ENCODE peak calls at places on chromosomes 7 and 10, in six cellular contexts. One of them, this sample, is unnamed.

GRCh38 chr10:31133628-31134302 is 102.1 kb upstream of the ZNF438 start:
- DNase-seq in activated CD8-positive, alpha-beta T cell treated with anti-CD3 and anti-CD28 coated beads for 36 hours: peak
- DNase-seq in ovary: peak
- DNase-seq in hepatocyte: peak
- DNase-seq in AG04450: no peak
- DNase-seq in CD4-positive, alpha-beta T cell: peak
- DNase-seq in this sample: peak

GRCh38 chr7:2279873-2280272 is 34.4 kb downstream of the SNX8 start:
- DNase-seq in activated CD8-positive, alpha-beta T cell treated with anti-CD3 and anti-CD28 coated beads for 36 hours: no peak
- DNase-seq in ovary: no peak
- DNase-seq in hepatocyte: no peak
- DNase-seq in AG04450: no peak
- DNase-seq in CD4-positive, alpha-beta T cell: no peak
- DNase-seq in this sample: no peak

GRCh38 chr7:41239596-41239995 is 463.3 kb downstream of the INHBA start:
- DNase-seq in activated CD8-positive, alpha-beta T cell treated with anti-CD3 and anti-CD28 coated beads for 36 hours: no peak
- DNase-seq in ovary: no peak
- DNase-seq in hepatocyte: no peak
- DNase-seq in AG04450: no peak
- DNase-seq in CD4-positive, alpha-beta T cell: no peak
- DNase-seq in this sample: no peak

GRCh38 chr10:8576281-8576680 is 521.8 kb downstream of the GATA3 start:
- DNase-seq in activated CD8-positive, alpha-beta T cell treated with anti-CD3 and anti-CD28 coated beads for 36 hours: no peak
- DNase-seq in ovary: no peak
- DNase-seq in hepatocyte: no peak
- DNase-seq in AG04450: no peak
- DNase-seq in CD4-positive, alpha-beta T cell: no peak
- DNase-seq in this sample: no peak

GRCh38 chr10:79255007-79255507 is 92.2 kb upstream of the PPIF start:
- DNase-seq in activated CD8-positive, alpha-beta T cell treated with anti-CD3 and anti-CD28 coated beads for 36 hours: no peak
- DNase-seq in ovary: no peak
- DNase-seq in hepatocyte: no peak
- DNase-seq in AG04450: no peak
- DNase-seq in CD4-positive, alpha-beta T cell: no peak
- DNase-seq in this sample: no peak

GRCh38 chr7:69358163-69358821 is 240.0 kb upstream of the AUTS2 start:
- DNase-seq in activated CD8-positive, alpha-beta T cell treated with anti-CD3 and anti-CD28 coated beads for 36 hours: no peak
- DNase-seq in ovary: no peak
- DNase-seq in hepatocyte: peak
- DNase-seq in AG04450: no peak
- DNase-seq in CD4-positive, alpha-beta T cell: no peak
- DNase-seq in this sample: no peak

GRCh38 chr10:68938117-68938516 is 17.9 kb upstream of the DDX21 start:
- DNase-seq in activated CD8-positive, alpha-beta T cell treated with anti-CD3 and anti-CD28 coated beads for 36 hours: no peak
- DNase-seq in ovary: no peak
- DNase-seq in hepatocyte: peak
- DNase-seq in AG04450: no peak
- DNase-seq in CD4-positive, alpha-beta T cell: no peak
- DNase-seq in this sample: no peak

GRCh38 chr7:122518488-122518887 is 180.4 kb downstream of the RNF133 start:
- DNase-seq in activated CD8-positive, alpha-beta T cell treated with anti-CD3 and anti-CD28 coated beads for 36 hours: no peak
- DNase-seq in ovary: no peak
- DNase-seq in hepatocyte: no peak
- DNase-seq in AG04450: no peak
- DNase-seq in CD4-positive, alpha-beta T cell: no peak
- DNase-seq in this sample: no peak

GRCh38 chr7:80937336-80937735 is 18.5 kb upstream of the SEMA3C start:
- DNase-seq in activated CD8-positive, alpha-beta T cell treated with anti-CD3 and anti-CD28 coated beads for 36 hours: no peak
- DNase-seq in ovary: no peak
- DNase-seq in hepatocyte: no peak
- DNase-seq in AG04450: no peak
- DNase-seq in CD4-positive, alpha-beta T cell: no peak
- DNase-seq in this sample: no peak

GRCh38 chr7:96558530-96558929 is 151.1 kb downstream of the SEM1 start:
- DNase-seq in activated CD8-positive, alpha-beta T cell treated with anti-CD3 and anti-CD28 coated beads for 36 hours: no peak
- DNase-seq in ovary: no peak
- DNase-seq in hepatocyte: no peak
- DNase-seq in AG04450: peak
- DNase-seq in CD4-positive, alpha-beta T cell: no peak
- DNase-seq in this sample: no peak

GRCh38 chr7:81301815-81302214 is 383.0 kb upstream of the SEMA3C start:
- DNase-seq in activated CD8-positive, alpha-beta T cell treated with anti-CD3 and anti-CD28 coated beads for 36 hours: no peak
- DNase-seq in ovary: no peak
- DNase-seq in hepatocyte: no peak
- DNase-seq in AG04450: no peak
- DNase-seq in CD4-positive, alpha-beta T cell: no peak
- DNase-seq in this sample: no peak

GRCh38 chr10:80131499-80131901 is 1.0 kb upstream of the PLAC9 start:
- DNase-seq in activated CD8-positive, alpha-beta T cell treated with anti-CD3 and anti-CD28 coated beads for 36 hours: no peak
- DNase-seq in ovary: no peak
- DNase-seq in hepatocyte: no peak
- DNase-seq in AG04450: no peak
- DNase-seq in CD4-positive, alpha-beta T cell: no peak
- DNase-seq in this sample: no peak

GRCh38 chr7:14761506-14762296 is 140.8 kb downstream of the DGKB start:
- DNase-seq in activated CD8-positive, alpha-beta T cell treated with anti-CD3 and anti-CD28 coated beads for 36 hours: no peak
- DNase-seq in ovary: no peak
- DNase-seq in hepatocyte: peak
- DNase-seq in AG04450: peak
- DNase-seq in CD4-positive, alpha-beta T cell: no peak
- DNase-seq in this sample: no peak

GRCh38 chr10:100747826-100748231 is 2.4 kb downstream of the PAX2 start:
- DNase-seq in activated CD8-positive, alpha-beta T cell treated with anti-CD3 and anti-CD28 coated beads for 36 hours: no peak
- DNase-seq in ovary: no peak
- DNase-seq in hepatocyte: no peak
- DNase-seq in AG04450: no peak
- DNase-seq in CD4-positive, alpha-beta T cell: no peak
- DNase-seq in this sample: no peak

GRCh38 chr10:59578741-59579140 is 130.9 kb downstream of the SLC16A9 start:
- DNase-seq in activated CD8-positive, alpha-beta T cell treated with anti-CD3 and anti-CD28 coated beads for 36 hours: no peak
- DNase-seq in ovary: no peak
- DNase-seq in hepatocyte: no peak
- DNase-seq in AG04450: no peak
- DNase-seq in CD4-positive, alpha-beta T cell: no peak
- DNase-seq in this sample: no peak

GRCh38 chr10:59578013-59578412 is 131.6 kb downstream of the SLC16A9 start:
- DNase-seq in activated CD8-positive, alpha-beta T cell treated with anti-CD3 and anti-CD28 coated beads for 36 hours: no peak
- DNase-seq in ovary: no peak
- DNase-seq in hepatocyte: no peak
- DNase-seq in AG04450: no peak
- DNase-seq in CD4-positive, alpha-beta T cell: no peak
- DNase-seq in this sample: no peak

GRCh38 chr10:59582058-59582457 is 127.6 kb downstream of the SLC16A9 start:
- DNase-seq in activated CD8-positive, alpha-beta T cell treated with anti-CD3 and anti-CD28 coated beads for 36 hours: no peak
- DNase-seq in ovary: no peak
- DNase-seq in hepatocyte: no peak
- DNase-seq in AG04450: no peak
- DNase-seq in CD4-positive, alpha-beta T cell: no peak
- DNase-seq in this sample: no peak

GRCh38 chr10:59582779-59583178 is 126.9 kb downstream of the SLC16A9 start:
- DNase-seq in activated CD8-positive, alpha-beta T cell treated with anti-CD3 and anti-CD28 coated beads for 36 hours: no peak
- DNase-seq in ovary: no peak
- DNase-seq in hepatocyte: no peak
- DNase-seq in AG04450: no peak
- DNase-seq in CD4-positive, alpha-beta T cell: no peak
- DNase-seq in this sample: no peak

DNA sequence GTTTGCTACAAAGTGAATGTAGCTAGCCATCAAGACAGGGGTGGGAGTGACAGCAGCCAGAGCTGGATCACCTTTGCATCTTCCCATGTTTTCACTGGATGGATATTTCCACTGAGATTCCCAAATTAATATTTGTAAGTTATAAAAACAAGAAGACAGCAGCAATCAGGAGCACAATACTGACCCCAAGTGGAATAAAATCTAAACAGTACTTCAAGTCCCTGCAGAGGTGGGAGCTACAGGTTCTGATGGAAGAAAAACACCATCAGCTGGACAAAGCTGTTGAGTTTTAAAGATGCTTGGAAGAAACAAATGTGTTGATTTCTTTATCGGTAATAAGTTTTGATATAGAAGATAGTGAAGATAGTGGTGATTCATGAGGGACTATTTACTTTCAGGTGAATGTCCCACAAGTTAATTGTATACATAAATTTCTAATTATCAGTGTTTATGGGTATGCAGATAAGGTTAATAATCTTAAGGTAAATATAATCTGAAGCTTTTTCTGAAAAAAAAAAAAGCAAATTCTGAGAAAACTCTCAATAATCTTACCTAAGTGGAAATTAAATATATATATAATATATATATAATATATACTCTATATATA is 129.3 kb downstream of the SLC16A9 start:
- DNase-seq in activated CD8-positive, alpha-beta T cell treated with anti-CD3 and anti-CD28 coated beads for 36 hours: no peak
- DNase-seq in ovary: no peak
- DNase-seq in hepatocyte: peak
- DNase-seq in AG04450: peak
- DNase-seq in CD4-positive, alpha-beta T cell: no peak
- DNase-seq in this sample: no peak
- TF ChIP-seq CTCF in activated CD8-positive, alpha-beta T cell treated with anti-CD3 and anti-CD28 coated beads for 36 hours: no peak
- TF ChIP-seq CTCF in ovary: peak
- TF ChIP-seq CTCF in hepatocyte: peak
- TF ChIP-seq CTCF in AG04450: peak
- TF ChIP-seq CTCF in CD4-positive, alpha-beta T cell: no peak
- TF ChIP-seq CTCF in this sample: peak

GRCh38 chr10:52818019-52818418 is 45.4 kb upstream of the MBL2 start:
- DNase-seq in activated CD8-positive, alpha-beta T cell treated with anti-CD3 and anti-CD28 coated beads for 36 hours: no peak
- DNase-seq in ovary: no peak
- DNase-seq in hepatocyte: peak
- DNase-seq in AG04450: no peak
- DNase-seq in CD4-positive, alpha-beta T cell: no peak
- DNase-seq in this sample: peak
- TF ChIP-seq CTCF in activated CD8-positive, alpha-beta T cell treated with anti-CD3 and anti-CD28 coated beads for 36 hours: peak
- TF ChIP-seq CTCF in ovary: no peak
- TF ChIP-seq CTCF in hepatocyte: peak
- TF ChIP-seq CTCF in AG04450: peak
- TF ChIP-seq CTCF in CD4-positive, alpha-beta T cell: no peak
- TF ChIP-seq CTCF in this sample: peak

GRCh38 chr7:101114492-101114891 is 12.4 kb upstream of the SERPINE1 start:
- DNase-seq in activated CD8-positive, alpha-beta T cell treated with anti-CD3 and anti-CD28 coated beads for 36 hours: no peak
- DNase-seq in ovary: no peak
- DNase-seq in hepatocyte: no peak
- DNase-seq in AG04450: no peak
- DNase-seq in CD4-positive, alpha-beta T cell: no peak
- DNase-seq in this sample: no peak

GRCh38 chr7:101113860-101114259 is 13.0 kb upstream of the SERPINE1 start:
- DNase-seq in activated CD8-positive, alpha-beta T cell treated with anti-CD3 and anti-CD28 coated beads for 36 hours: no peak
- DNase-seq in ovary: no peak
- DNase-seq in hepatocyte: no peak
- DNase-seq in AG04450: no peak
- DNase-seq in CD4-positive, alpha-beta T cell: no peak
- DNase-seq in this sample: no peak

GRCh38 chr7:101111261-101111660 is 15.6 kb upstream of the SERPINE1 start:
- DNase-seq in activated CD8-positive, alpha-beta T cell treated with anti-CD3 and anti-CD28 coated beads for 36 hours: no peak
- DNase-seq in ovary: no peak
- DNase-seq in hepatocyte: no peak
- DNase-seq in AG04450: no peak
- DNase-seq in CD4-positive, alpha-beta T cell: no peak
- DNase-seq in this sample: no peak

GRCh38 chr7:101109368-101109767 is 17.5 kb upstream of the SERPINE1 start:
- DNase-seq in activated CD8-positive, alpha-beta T cell treated with anti-CD3 and anti-CD28 coated beads for 36 hours: no peak
- DNase-seq in ovary: no peak
- DNase-seq in hepatocyte: no peak
- DNase-seq in AG04450: no peak
- DNase-seq in CD4-positive, alpha-beta T cell: no peak
- DNase-seq in this sample: no peak

DNA sequence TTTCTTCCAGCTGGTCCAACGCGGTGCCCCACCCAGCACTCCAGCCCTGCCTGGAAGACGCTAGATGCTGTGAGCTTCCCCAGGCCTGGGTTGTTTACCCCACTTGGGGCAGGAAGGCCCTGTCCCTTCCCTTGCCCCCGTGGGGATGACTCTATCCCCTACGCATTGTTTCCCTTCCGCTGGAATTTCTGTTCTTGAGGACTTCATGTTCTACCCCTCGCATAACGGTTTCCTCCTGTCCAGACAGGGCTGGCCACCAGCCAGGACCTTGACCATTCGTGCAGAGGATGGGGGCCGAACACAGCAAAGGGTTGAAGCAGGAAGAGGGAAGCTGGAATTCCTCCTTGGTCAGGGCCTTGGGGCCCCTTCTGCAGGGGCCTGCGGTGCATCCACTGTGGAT is 14.7 kb upstream of the SERPINE1 start:
- DNase-seq in activated CD8-positive, alpha-beta T cell treated with anti-CD3 and anti-CD28 coated beads for 36 hours: no peak
- DNase-seq in ovary: peak
- DNase-seq in hepatocyte: no peak
- DNase-seq in AG04450: no peak
- DNase-seq in CD4-positive, alpha-beta T cell: no peak
- DNase-seq in this sample: no peak
- TF ChIP-seq CTCF in activated CD8-positive, alpha-beta T cell treated with anti-CD3 and anti-CD28 coated beads for 36 hours: no peak
- TF ChIP-seq CTCF in ovary: no peak
- TF ChIP-seq CTCF in hepatocyte: no peak
- TF ChIP-seq CTCF in AG04450: no peak
- TF ChIP-seq CTCF in CD4-positive, alpha-beta T cell: no peak
- TF ChIP-seq CTCF in this sample: no peak

GRCh38 chr7:42967391-42967790 is 35.2 kb downstream of the MRPL32 start:
- DNase-seq in activated CD8-positive, alpha-beta T cell treated with anti-CD3 and anti-CD28 coated beads for 36 hours: no peak
- DNase-seq in ovary: no peak
- DNase-seq in hepatocyte: no peak
- DNase-seq in AG04450: no peak
- DNase-seq in CD4-positive, alpha-beta T cell: no peak
- DNase-seq in this sample: no peak

GRCh38 chr7:42978496-42978895 is 46.3 kb downstream of the MRPL32 start:
- DNase-seq in activated CD8-positive, alpha-beta T cell treated with anti-CD3 and anti-CD28 coated beads for 36 hours: no peak
- DNase-seq in ovary: no peak
- DNase-seq in hepatocyte: no peak
- DNase-seq in AG04450: no peak
- DNase-seq in CD4-positive, alpha-beta T cell: no peak
- DNase-seq in this sample: no peak

GRCh38 chr7:42976371-42976770 is 44.2 kb downstream of the MRPL32 start:
- DNase-seq in activated CD8-positive, alpha-beta T cell treated with anti-CD3 and anti-CD28 coated beads for 36 hours: no peak
- DNase-seq in ovary: no peak
- DNase-seq in hepatocyte: no peak
- DNase-seq in AG04450: no peak
- DNase-seq in CD4-positive, alpha-beta T cell: no peak
- DNase-seq in this sample: no peak

GRCh38 chr7:42972703-42973500 is 40.7 kb downstream of the MRPL32 start:
- DNase-seq in activated CD8-positive, alpha-beta T cell treated with anti-CD3 and anti-CD28 coated beads for 36 hours: no peak
- DNase-seq in ovary: peak
- DNase-seq in hepatocyte: peak
- DNase-seq in AG04450: peak
- DNase-seq in CD4-positive, alpha-beta T cell: no peak
- DNase-seq in this sample: no peak
- TF ChIP-seq CTCF in activated CD8-positive, alpha-beta T cell treated with anti-CD3 and anti-CD28 coated beads for 36 hours: no peak
- TF ChIP-seq CTCF in ovary: no peak
- TF ChIP-seq CTCF in hepatocyte: no peak
- TF ChIP-seq CTCF in AG04450: no peak
- TF ChIP-seq CTCF in CD4-positive, alpha-beta T cell: no peak
- TF ChIP-seq CTCF in this sample: no peak

GRCh38 chr10:45374451-45375052 is 536 bp downstream of the ALOX5 start:
- DNase-seq in activated CD8-positive, alpha-beta T cell treated with anti-CD3 and anti-CD28 coated beads for 36 hours: no peak
- DNase-seq in ovary: no peak
- DNase-seq in hepatocyte: peak
- DNase-seq in AG04450: no peak
- DNase-seq in CD4-positive, alpha-beta T cell: no peak
- DNase-seq in this sample: no peak
- TF ChIP-seq CTCF in activated CD8-positive, alpha-beta T cell treated with anti-CD3 and anti-CD28 coated beads for 36 hours: no peak
- TF ChIP-seq CTCF in ovary: no peak
- TF ChIP-seq CTCF in hepatocyte: no peak
- TF ChIP-seq CTCF in AG04450: no peak
- TF ChIP-seq CTCF in CD4-positive, alpha-beta T cell: no peak
- TF ChIP-seq CTCF in this sample: no peak